ENCODE peak calls at places on chromosome 13, in four cellular contexts. One of them, this sample, is unnamed.

GRCh38 chr13:101700598-101700997 is 248.1 kb downstream of the ITGBL1 start:
- DNase-seq in prostate gland: peak; percentile 12
- DNase-seq in cardiac fibroblast: peak; percentile 78
- DNase-seq in sigmoid colon: no peak
- DNase-seq in this sample: peak; percentile 81

GRCh38 chr13:105334211-105334610 is 1201.3 kb downstream of the EFNB2 start:
- DNase-seq in sigmoid colon: no peak
- DNase-seq in cardiac fibroblast: peak; percentile 69
- DNase-seq in prostate gland: no peak
- DNase-seq in this sample: no peak

GRCh38 chr13:110627351-110627750 is 12.0 kb downstream of the NAXD start:
- DNase-seq in cardiac fibroblast: no peak
- DNase-seq in prostate gland: no peak
- DNase-seq in sigmoid colon: no peak
- DNase-seq in this sample: no peak

GRCh38 chr13:25971499-25972145 is 80.2 kb downstream of the SHISA2 start:
- DNase-seq in prostate gland: peak; percentile 21
- DNase-seq in sigmoid colon: no peak
- DNase-seq in cardiac fibroblast: no peak
- DNase-seq in this sample: no peak

GRCh38 chr13:43797869-43798268 is 11.1 kb upstream of the ENOX1 start:
- DNase-seq in sigmoid colon: no peak
- DNase-seq in prostate gland: no peak
- DNase-seq in cardiac fibroblast: peak; percentile 36
- DNase-seq in this sample: no peak

GRCh38 chr13:84672616-84673015 is 790.3 kb upstream of the SLITRK1 start:
- DNase-seq in prostate gland: no peak
- DNase-seq in sigmoid colon: no peak
- DNase-seq in cardiac fibroblast: no peak
- DNase-seq in this sample: no peak

GRCh38 chr13:45398862-45399261 is 19.3 kb downstream of the SLC25A30 start:
- DNase-seq in cardiac fibroblast: no peak
- DNase-seq in prostate gland: no peak
- DNase-seq in sigmoid colon: no peak
- DNase-seq in this sample: no peak

GRCh38 chr13:73223372-73223781 is 164.6 kb downstream of the KLF5 start:
- DNase-seq in sigmoid colon: no peak
- DNase-seq in cardiac fibroblast: no peak
- DNase-seq in prostate gland: no peak
- DNase-seq in this sample: no peak

GRCh38 chr13:111216166-111216960 is 101.3 kb downstream of the ARHGEF7 start:
- DNase-seq in cardiac fibroblast: no peak
- DNase-seq in prostate gland: no peak
- DNase-seq in sigmoid colon: no peak
- DNase-seq in this sample: no peak

GRCh38 chr13:45823583-45823982 is 28.0 kb downstream of the SIAH3 start:
- DNase-seq in sigmoid colon: no peak
- DNase-seq in prostate gland: no peak
- DNase-seq in cardiac fibroblast: no peak
- DNase-seq in this sample: no peak

GRCh38 chr13:106376411-106377112 is 158.9 kb downstream of the EFNB2 start:
- DNase-seq in prostate gland: no peak
- DNase-seq in cardiac fibroblast: peak; percentile 96
- DNase-seq in sigmoid colon: peak; percentile 66
- DNase-seq in this sample: peak; percentile 88

GRCh38 chr13:42398542-42398941 is 126.6 kb downstream of the AKAP11 start:
- DNase-seq in cardiac fibroblast: no peak
- DNase-seq in sigmoid colon: peak; percentile 73
- DNase-seq in prostate gland: no peak
- DNase-seq in this sample: peak; percentile 21

GRCh38 chr13:75934889-75935288 is 298.8 kb downstream of the LMO7 start:
- DNase-seq in sigmoid colon: no peak
- DNase-seq in prostate gland: no peak
- DNase-seq in cardiac fibroblast: peak; percentile 48
- DNase-seq in this sample: peak; percentile 43

GRCh38 chr13:36344173-36344572 is 2.0 kb downstream of the SPART start:
- DNase-seq in prostate gland: no peak
- DNase-seq in sigmoid colon: no peak
- DNase-seq in cardiac fibroblast: peak; percentile 74
- DNase-seq in this sample: peak; percentile 83

GRCh38 chr13:96052655-96053002 is 572 bp downstream of the UGGT2 start:
- DNase-seq in sigmoid colon: no peak
- DNase-seq in prostate gland: no peak
- DNase-seq in cardiac fibroblast: peak; percentile 85
- DNase-seq in this sample: peak; percentile 54

GRCh38 chr13:39362652-39363390 is 240.2 kb downstream of the LHFPL6 start:
- DNase-seq in prostate gland: no peak
- DNase-seq in cardiac fibroblast: no peak
- DNase-seq in sigmoid colon: peak; percentile 70
- DNase-seq in this sample: no peak

GRCh38 chr13:32115069-32115468 is 83.5 kb downstream of the FRY start:
- DNase-seq in cardiac fibroblast: no peak
- DNase-seq in sigmoid colon: no peak
- DNase-seq in prostate gland: no peak
- DNase-seq in this sample: no peak

GRCh38 chr13:44021422-44021821 is 141.7 kb downstream of the LACC1 start:
- DNase-seq in sigmoid colon: no peak
- DNase-seq in cardiac fibroblast: no peak
- DNase-seq in prostate gland: no peak
- DNase-seq in this sample: no peak

GRCh38 chr13:50037788-50038187 is 22.5 kb downstream of the KCNRG start:
- DNase-seq in cardiac fibroblast: no peak
- DNase-seq in prostate gland: no peak
- DNase-seq in sigmoid colon: no peak
- DNase-seq in this sample: no peak

GRCh38 chr13:77535448-77535847 is at the start of gene SCEL:
- DNase-seq in prostate gland: no peak
- DNase-seq in cardiac fibroblast: no peak
- DNase-seq in sigmoid colon: no peak
- DNase-seq in this sample: no peak

GRCh38 chr13:83709751-83710515 is 172.3 kb downstream of the SLITRK1 start:
- DNase-seq in sigmoid colon: no peak
- DNase-seq in cardiac fibroblast: no peak
- DNase-seq in prostate gland: no peak
- DNase-seq in this sample: no peak

GRCh38 chr13:74651121-74651520 is 516.9 kb upstream of the KLF12 start:
- DNase-seq in cardiac fibroblast: no peak
- DNase-seq in prostate gland: peak; percentile 8
- DNase-seq in sigmoid colon: no peak
- DNase-seq in this sample: no peak

GRCh38 chr13:25067054-25067453 is 28.9 kb upstream of the PABPC3 start:
- DNase-seq in sigmoid colon: no peak
- DNase-seq in prostate gland: no peak
- DNase-seq in cardiac fibroblast: no peak
- DNase-seq in this sample: no peak

GRCh38 chr13:32423592-32423991 is 4.3 kb downstream of the N4BP2L1 start:
- DNase-seq in sigmoid colon: no peak
- DNase-seq in prostate gland: no peak
- DNase-seq in cardiac fibroblast: no peak
- DNase-seq in this sample: no peak

GRCh38 chr13:51148952-51149573 is 38.0 kb upstream of the C13orf42 start:
- DNase-seq in sigmoid colon: no peak
- DNase-seq in prostate gland: peak; percentile 42
- DNase-seq in cardiac fibroblast: peak; percentile 77
- DNase-seq in this sample: peak; percentile 21

GRCh38 chr13:37046062-37046461 is 13.4 kb downstream of the SUPT20H start:
- DNase-seq in sigmoid colon: no peak
- DNase-seq in cardiac fibroblast: no peak
- DNase-seq in prostate gland: no peak
- DNase-seq in this sample: no peak

GRCh38 chr13:110103026-110103425 is 203.9 kb downstream of the COL4A1 start:
- DNase-seq in sigmoid colon: no peak
- DNase-seq in prostate gland: no peak
- DNase-seq in cardiac fibroblast: no peak
- DNase-seq in this sample: no peak

GRCh38 chr13:28819748-28820098 is 416 bp upstream of the MTUS2 start:
- DNase-seq in cardiac fibroblast: peak; percentile 24
- DNase-seq in prostate gland: no peak
- DNase-seq in sigmoid colon: no peak
- DNase-seq in this sample: no peak

GRCh38 chr13:37747071-37747612 is 122.4 kb downstream of the TRPC4 start:
- DNase-seq in sigmoid colon: no peak
- DNase-seq in prostate gland: no peak
- DNase-seq in cardiac fibroblast: peak; percentile 87
- DNase-seq in this sample: peak; percentile 58

DNA sequence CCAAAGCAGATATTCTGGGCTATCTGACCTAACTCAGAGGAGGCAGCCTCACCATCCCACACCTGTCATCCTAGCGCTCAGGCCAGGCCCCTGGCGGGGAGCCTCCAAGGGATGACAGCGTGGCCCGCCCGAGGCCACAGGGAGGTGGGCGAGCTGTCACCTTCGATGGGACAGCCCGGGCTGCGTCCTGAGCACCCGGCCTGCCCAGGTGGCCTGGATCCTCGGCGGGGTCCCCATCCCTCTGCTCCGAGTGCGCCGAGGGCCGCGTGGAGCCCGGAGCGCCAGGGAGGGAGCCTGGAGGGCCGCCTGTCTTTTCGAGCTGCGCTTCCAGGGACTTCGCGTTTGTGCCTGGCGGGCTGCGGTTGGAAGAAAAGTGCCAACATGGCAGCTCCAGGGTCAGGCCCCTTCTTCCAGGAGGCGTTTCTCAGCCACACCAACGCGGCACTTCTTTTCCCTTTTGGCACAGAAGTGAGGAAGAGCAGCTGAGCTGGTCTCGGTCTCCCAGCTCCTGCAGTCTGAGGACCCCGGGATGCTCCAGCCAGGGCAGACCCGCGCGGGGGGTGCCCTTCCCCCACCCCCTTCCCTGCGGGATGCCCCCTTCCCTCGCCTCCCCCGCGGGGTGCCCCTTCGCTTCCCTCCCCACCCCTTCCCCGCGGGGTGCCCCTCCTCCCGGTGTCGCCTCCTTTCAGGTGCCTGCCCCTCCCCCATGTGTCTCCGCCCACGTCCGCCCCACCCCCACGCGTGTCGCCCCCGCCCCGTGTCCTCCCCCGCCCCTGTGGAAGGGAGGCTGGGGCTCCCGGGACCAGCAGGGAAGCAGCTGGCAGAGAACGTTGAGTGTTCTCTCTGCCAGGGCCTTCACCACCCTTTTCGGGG is 42.3 kb downstream of the GJA3 start:
- DNase-seq in prostate gland: peak; percentile 44
- DNase-seq in sigmoid colon: peak; percentile 87
- DNase-seq in cardiac fibroblast: peak; percentile 36
- DNase-seq in this sample: no peak
- H3K4me3 ChIP-seq in prostate gland: peak overlapping the region; percentile 59
- H3K4me3 ChIP-seq in sigmoid colon: peak overlapping the region; percentile 60
- H3K4me3 ChIP-seq in cardiac fibroblast: peak overlapping the region; percentile 51
- H3K4me3 ChIP-seq in this sample: peak overlapping the region; percentile 46

GRCh38 chr13:48155850-48156249 is 60.9 kb upstream of the MED4 start:
- DNase-seq in prostate gland: peak; percentile 53
- DNase-seq in sigmoid colon: no peak
- DNase-seq in cardiac fibroblast: peak; percentile 82
- DNase-seq in this sample: peak; percentile 36
- H3K4me3 ChIP-seq in prostate gland: no peak overlapping the region
- H3K4me3 ChIP-seq in sigmoid colon: no peak overlapping the region
- H3K4me3 ChIP-seq in cardiac fibroblast: no peak overlapping the region
- H3K4me3 ChIP-seq in this sample: no peak overlapping the region

GRCh38 chr13:113044431-113045114 is 61.0 kb upstream of the F7 start:
- DNase-seq in sigmoid colon: no peak
- DNase-seq in cardiac fibroblast: no peak
- DNase-seq in prostate gland: no peak
- DNase-seq in this sample: no peak

GRCh38 chr13:113046883-113047244 is 58.7 kb upstream of the F7 start:
- DNase-seq in prostate gland: no peak
- DNase-seq in cardiac fibroblast: no peak
- DNase-seq in sigmoid colon: no peak
- DNase-seq in this sample: no peak

GRCh38 chr13:113043931-113044330 is 61.7 kb upstream of the F7 start:
- DNase-seq in cardiac fibroblast: no peak
- DNase-seq in sigmoid colon: no peak
- DNase-seq in prostate gland: no peak
- DNase-seq in this sample: no peak

GRCh38 chr13:113046066-113046882 is 59.3 kb upstream of the F7 start:
- DNase-seq in sigmoid colon: no peak
- DNase-seq in prostate gland: no peak
- DNase-seq in cardiac fibroblast: no peak
- DNase-seq in this sample: no peak

GRCh38 chr13:113045214-113046007 is 60.2 kb upstream of the F7 start:
- DNase-seq in prostate gland: no peak
- DNase-seq in cardiac fibroblast: no peak
- DNase-seq in sigmoid colon: no peak
- DNase-seq in this sample: no peak
- H3K4me3 ChIP-seq in prostate gland: no peak overlapping the region
- H3K4me3 ChIP-seq in cardiac fibroblast: no peak overlapping the region
- H3K4me3 ChIP-seq in sigmoid colon: no peak overlapping the region
- H3K4me3 ChIP-seq in this sample: no peak overlapping the region

DNA sequence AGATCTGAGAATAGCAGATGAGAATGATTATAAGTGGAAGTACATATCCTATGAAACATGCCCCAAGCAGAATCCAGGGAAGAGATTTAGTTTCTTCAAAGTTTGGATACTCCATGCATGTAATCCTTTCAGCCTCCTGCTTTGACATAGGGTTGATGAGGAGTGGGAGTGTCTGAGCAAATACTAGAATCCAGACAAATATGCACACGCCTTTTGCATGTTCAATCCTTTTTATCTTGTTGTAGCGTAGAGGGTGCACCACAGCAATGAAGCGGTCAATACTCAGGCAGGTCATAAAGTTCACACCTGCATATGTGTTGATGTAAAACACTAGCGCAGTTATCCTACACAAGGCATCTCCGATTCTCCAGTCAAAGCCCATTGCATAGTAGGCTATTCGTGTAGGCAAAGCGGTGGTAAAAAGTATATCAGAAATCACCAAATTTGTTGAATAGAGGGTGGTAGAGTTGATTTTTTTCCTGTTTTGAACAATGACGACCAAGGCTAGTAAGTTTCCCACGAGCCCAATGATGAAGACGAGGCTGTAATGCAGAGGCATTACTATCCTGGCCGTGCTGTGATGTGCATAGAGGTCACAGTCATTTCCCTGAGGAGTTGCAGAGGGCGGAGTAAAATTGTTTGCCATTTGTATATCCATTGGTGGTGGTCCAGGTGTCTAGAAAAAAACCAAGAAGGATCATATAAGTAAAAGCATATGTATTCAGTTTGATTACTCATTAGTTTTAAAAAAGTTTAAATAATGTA is 11.5 kb downstream of the GPR183 start:
- DNase-seq in prostate gland: no peak
- DNase-seq in sigmoid colon: no peak
- DNase-seq in cardiac fibroblast: no peak
- DNase-seq in this sample: no peak
- H3K4me3 ChIP-seq in prostate gland: no peak overlapping the region
- H3K4me3 ChIP-seq in sigmoid colon: no peak overlapping the region
- H3K4me3 ChIP-seq in cardiac fibroblast: no peak overlapping the region
- H3K4me3 ChIP-seq in this sample: no peak overlapping the region

GRCh38 chr13:20960663-20961309 is 58.2 kb upstream of the XPO4 start:
- DNase-seq in sigmoid colon: no peak
- DNase-seq in prostate gland: no peak
- DNase-seq in cardiac fibroblast: no peak
- DNase-seq in this sample: no peak
- H3K4me3 ChIP-seq in sigmoid colon: no peak overlapping the region
- H3K4me3 ChIP-seq in prostate gland: no peak overlapping the region
- H3K4me3 ChIP-seq in cardiac fibroblast: no peak overlapping the region
- H3K4me3 ChIP-seq in this sample: no peak overlapping the region